ENCODE peak calls at places on chromosomes 7 and 10, in four cellular contexts. T, G, D and F are unnamed samples.

GRCh38 chr10:132468201-132468600 is 69.4 kb upstream of the INPP5A start:
- DNase-seq in T (no peak), G (no peak), D (no peak), F (no peak)

GRCh38 chr10:7302393-7303054 is 108.3 kb downstream of the SFMBT2 start:
- DNase-seq in T (no peak), G (no peak), D (no peak), F (no peak)

GRCh38 chr7:82156168-82156567 is 287.4 kb downstream of the CACNA2D1 start:
- DNase-seq in T (no peak), G (no peak), D (no peak), F (no peak)

GRCh38 chr7:151390594-151391357 is 19.1 kb downstream of the WDR86 start:
- DNase-seq in T (no peak), G (no peak), D (no peak), F (no peak)

GRCh38 chr7:16741676-16742075 is 11.9 kb upstream of the TSPAN13 start:
- DNase-seq in T (no peak), G (no peak), D (no peak), F (no peak)

GRCh38 chr10:62037166-62037831 is 135.8 kb downstream of the ARID5B start:
- DNase-seq in T (no peak), G (no peak), D (no peak), F (no peak)

GRCh38 chr10:124213471-124213870 is 120.1 kb upstream of the CHST15 start:
- DNase-seq in T (no peak), G (no peak), D (no peak), F (no peak)

GRCh38 chr10:93753621-93754250 is 4.0 kb upstream of the LGI1 start:
- DNase-seq in T (no peak), G (no peak), D (no peak), F (no peak)

GRCh38 chr7:48139461-48139860 is 31.8 kb upstream of the ABCA13 start:
- DNase-seq in T (no peak), G (no peak), D (no peak), F (no peak)

GRCh38 chr10:125765835-125766234 is 9.8 kb downstream of the MMP21 start:
- DNase-seq in T (no peak), G (no peak), D (no peak), F (no peak)

GRCh38 chr7:37006764-37007163 is 282.5 kb upstream of the AOAH start:
- DNase-seq in T (no peak), G (no peak), D (no peak), F (no peak)

GRCh38 chr10:75776738-75777504 is 345.5 kb downstream of the LRMDA start:
- DNase-seq in T (no peak), G (no peak), D (no peak), F (no peak)

GRCh38 chr10:24259365-24260125 is 50.6 kb downstream of the KIAA1217 start:
- DNase-seq in T (no peak), G (no peak), D (no peak), F (no peak)

GRCh38 chr10:25047902-25048301 is 31.5 kb downstream of the THNSL1 start:
- DNase-seq in T (no peak), G (no peak), D (no peak), F (no peak)

GRCh38 chr7:155232911-155233702 is 64.6 kb upstream of the INSIG1 start:
- DNase-seq in T (no peak), G (no peak), D (no peak), F (no peak)

GRCh38 chr10:2839081-2839725 is 228.1 kb upstream of the PFKP start:
- DNase-seq in T (peak), G (no peak), D (peak), F (peak)

GRCh38 chr10:87691515-87692070 is 31.9 kb downstream of the PAPSS2 start:
- DNase-seq in T (no peak), G (no peak), D (no peak), F (no peak)

GRCh38 chr7:127251458-127252379 is 1.0 kb downstream of the GRM8 start:
- DNase-seq in T (peak), G (no peak), D (no peak), F (no peak)

GRCh38 chr10:87603769-87604168 is 55.9 kb upstream of the PAPSS2 start:
- DNase-seq in T (no peak), G (no peak), D (no peak), F (no peak)

GRCh38 chr10:118594392-118595063 is 920 bp downstream of the PRLHR start:
- DNase-seq in T (peak), G (no peak), D (no peak), F (peak)